ENCODE peak calls at places on chromosomes 7 and 10, in six cellular contexts. Q is heart left ventricle; R is pancreas; I is sciatic nerve; B is stimulated activated naive CD8-positive, alpha-beta T cell treated with anti-CD3 and anti-CD28 coated beads, Interleukin-15, Interleukin-2, amounts not matched to agents 100 U/mL and 50 U/mL, for 24 hours; E is upper lobe of left lung. V is an unnamed sample.

GRCh38 chr10:103793920-103794883 is 61.2 kb downstream of the SH3PXD2A start:
- ATAC-seq in Q (peak; percentile 61), R (peak; percentile 95), I (peak; percentile 55), B (no peak), E (peak; percentile 67), V (no peak)

GRCh38 chr7:17168399-17168798 is 130.1 kb upstream of the AHR start:
- ATAC-seq in Q (no peak), R (no peak), I (no peak), B (peak; percentile 36), E (no peak), V (no peak)

GRCh38 chr7:22302193-22302592 is 54.8 kb downstream of the RAPGEF5 start:
- ATAC-seq in Q (no peak), R (peak; percentile 44), I (no peak), B (no peak), E (no peak), V (no peak)

GRCh38 chr7:107691713-107692112 is 31.1 kb downstream of the SLC26A4 start:
- ATAC-seq in Q (peak; percentile 76), R (no peak), I (peak; percentile 67), B (no peak), E (no peak), V (no peak)

GRCh38 chr10:62584726-62585125 is 210.6 kb downstream of the ZNF365 start:
- ATAC-seq in Q (no peak), R (no peak), I (no peak), B (no peak), E (no peak), V (no peak)

GRCh38 chr10:84395581-84395980 is 67.2 kb downstream of the CCSER2 start:
- ATAC-seq in Q (no peak), R (no peak), I (no peak), B (no peak), E (no peak), V (no peak)

GRCh38 chr7:123718773-123719480 is 29.9 kb downstream of the WASL start:
- ATAC-seq in Q (no peak), R (peak; percentile 23), I (no peak), B (no peak), E (peak; percentile 65), V (no peak)

GRCh38 chr7:45451636-45452035 is 122.5 kb upstream of the ADCY1 start:
- ATAC-seq in Q (no peak), R (no peak), I (no peak), B (no peak), E (no peak), V (no peak)

GRCh38 chr10:44125879-44126675 is 258.8 kb downstream of the CXCL12 start:
- ATAC-seq in Q (peak; percentile 51), R (peak; percentile 83), I (peak; percentile 95), B (no peak), E (peak; percentile 71), V (no peak)

GRCh38 chr7:84057576-84057975 is 137.0 kb downstream of the SEMA3A start:
- ATAC-seq in Q (no peak), R (no peak), I (no peak), B (no peak), E (no peak), V (no peak)

GRCh38 chr7:74164985-74165456 is 9.1 kb upstream of the EIF4H start:
- ATAC-seq in Q (no peak), R (peak; percentile 82), I (no peak), B (no peak), E (no peak), V (no peak)

GRCh38 chr10:49359349-49360231 is 36.3 kb downstream of the DRGX start:
- ATAC-seq in Q (peak; percentile 40), R (peak; percentile 22), I (peak; percentile 71), B (no peak), E (no peak), V (no peak)

GRCh38 chr10:70477661-70478162 is 855 bp upstream of the PALD1 start:
- ATAC-seq in Q (peak; percentile 2), R (peak; percentile 41), I (peak; percentile 23), B (peak; percentile 38), E (peak; percentile 42), V (peak; percentile 68)

V was measured in activated CD4-positive, CD25-positive, alpha-beta regulatory T cell treated with anti-CD3 and anti-CD28 coated beads, Interleukin-2, amount 50 U/mL, for 24 hours.